ENCODE peak calls at places on chromosomes 5 and 9, in four cellular contexts. One of them, this sample, is unnamed. For H3K36me3, the result is how much of the 10 kb centered on the place peaks cover.

GRCh38 chr5:107285772-107286171 is 385.0 kb downstream of the EFNA5 start:
- DNase-seq in fibroblast of lung: no peak
- DNase-seq in psoas muscle: no peak
- DNase-seq in tibial artery: no peak
- DNase-seq in this sample: no peak

GRCh38 chr9:137030528-137030927 is 1.4 kb downstream of the FUT7 start:
- DNase-seq in fibroblast of lung: no peak
- DNase-seq in tibial artery: no peak
- DNase-seq in psoas muscle: no peak
- DNase-seq in this sample: no peak

GRCh38 chr5:148635321-148636083 is 18.8 kb downstream of the HTR4 start:
- DNase-seq in fibroblast of lung: no peak
- DNase-seq in tibial artery: no peak
- DNase-seq in psoas muscle: no peak
- DNase-seq in this sample: no peak

GRCh38 chr5:83919071-83920041 is 198.7 kb upstream of the HAPLN1 start:
- DNase-seq in fibroblast of lung: no peak
- DNase-seq in tibial artery: no peak
- DNase-seq in psoas muscle: no peak
- DNase-seq in this sample: no peak

GRCh38 chr5:124755565-124755964 is 9.1 kb upstream of the ZNF608 start:
- DNase-seq in fibroblast of lung: peak
- DNase-seq in psoas muscle: no peak
- DNase-seq in tibial artery: no peak
- DNase-seq in this sample: no peak

GRCh38 chr5:13566903-13567339 is 377.6 kb downstream of the DNAH5 start:
- DNase-seq in tibial artery: no peak
- DNase-seq in psoas muscle: no peak
- DNase-seq in fibroblast of lung: peak
- DNase-seq in this sample: no peak

GRCh38 chr5:1896602-1897376 is 14.1 kb upstream of the IRX4 start:
- DNase-seq in tibial artery: no peak
- DNase-seq in fibroblast of lung: no peak
- DNase-seq in psoas muscle: no peak
- DNase-seq in this sample: no peak

GRCh38 chr9:126915281-126915816 is 767 bp downstream of the RALGPS1 start:
- DNase-seq in fibroblast of lung: no peak
- DNase-seq in tibial artery: peak
- DNase-seq in psoas muscle: peak
- DNase-seq in this sample: peak

GRCh38 chr5:110478899-110479298 is 247.6 kb downstream of the TMEM232 start:
- DNase-seq in fibroblast of lung: peak
- DNase-seq in tibial artery: no peak
- DNase-seq in psoas muscle: no peak
- DNase-seq in this sample: no peak

GRCh38 chr9:124869986-124870560 is 8.1 kb downstream of the ARPC5L start:
- DNase-seq in tibial artery: no peak
- DNase-seq in psoas muscle: peak
- DNase-seq in fibroblast of lung: peak
- DNase-seq in this sample: peak

GRCh38 chr5:42491699-42492098 is 68.5 kb downstream of the GHR start:
- DNase-seq in tibial artery: no peak
- DNase-seq in psoas muscle: no peak
- DNase-seq in fibroblast of lung: no peak
- DNase-seq in this sample: no peak

GRCh38 chr5:167985373-167985772 is 306.1 kb upstream of the WWC1 start:
- DNase-seq in fibroblast of lung: no peak
- DNase-seq in tibial artery: no peak
- DNase-seq in psoas muscle: no peak
- DNase-seq in this sample: no peak

GRCh38 chr5:10199700-10200099 is 50.0 kb downstream of the ATPSCKMT start:
- DNase-seq in tibial artery: no peak
- DNase-seq in psoas muscle: no peak
- DNase-seq in fibroblast of lung: no peak
- DNase-seq in this sample: no peak

GRCh38 chr9:122158202-122158601 is 1.4 kb downstream of the NDUFA8 start:
- DNase-seq in fibroblast of lung: peak
- DNase-seq in psoas muscle: no peak
- DNase-seq in tibial artery: no peak
- DNase-seq in this sample: peak

DNA sequence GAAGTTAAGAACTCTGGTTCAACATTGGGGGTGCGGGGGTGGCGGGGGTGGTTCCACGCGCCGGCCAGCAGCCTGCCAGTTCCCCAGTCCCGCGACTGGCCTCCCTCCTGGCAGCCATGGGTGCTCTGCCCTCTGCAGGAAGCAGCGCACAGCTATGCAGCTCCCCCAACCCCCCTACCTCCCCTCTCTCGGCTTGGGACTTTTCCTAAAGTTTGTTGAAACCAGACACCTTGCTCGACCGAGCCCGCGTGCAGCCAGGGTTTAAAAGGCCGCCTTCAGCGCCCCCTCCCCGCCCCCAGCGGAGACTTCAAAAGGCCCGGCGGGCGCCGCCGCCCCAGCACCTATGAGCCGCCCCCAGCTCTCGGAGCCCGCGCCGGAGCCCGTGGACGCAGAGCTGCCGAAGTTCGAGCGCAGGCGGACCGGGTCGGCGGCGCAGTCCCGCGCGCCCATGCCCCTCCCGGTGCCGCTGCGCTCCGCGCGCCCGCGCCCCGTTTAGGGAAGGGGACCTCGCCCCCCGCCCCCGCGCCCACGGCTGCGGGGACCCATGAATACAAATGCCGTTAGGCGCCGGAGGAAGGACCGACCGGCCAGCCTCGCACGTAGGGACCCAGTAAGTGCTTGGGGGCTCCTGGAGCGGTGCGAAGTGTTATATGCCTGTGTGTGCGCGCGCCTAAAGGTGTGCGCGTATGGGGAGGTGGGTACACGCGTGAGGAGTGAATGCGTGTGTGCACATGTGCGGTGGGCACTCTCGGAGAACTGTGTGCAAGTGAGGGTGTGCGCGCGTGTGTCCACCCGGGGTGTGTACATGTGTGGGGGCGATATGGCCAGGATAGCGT is 1.4 kb upstream of the COL27A1 start:
- DNase-seq in psoas muscle: no peak
- DNase-seq in fibroblast of lung: no peak
- DNase-seq in tibial artery: no peak
- DNase-seq in this sample: no peak
- H3K4me3 ChIP-seq in psoas muscle: peak
- H3K4me3 ChIP-seq in fibroblast of lung: peak
- H3K4me3 ChIP-seq in tibial artery: peak
- H3K4me3 ChIP-seq in this sample: peak

GRCh38 chr9:129131300-129132145 is 20.3 kb downstream of the PTPA start:
- DNase-seq in psoas muscle: peak
- DNase-seq in tibial artery: peak
- DNase-seq in fibroblast of lung: peak
- DNase-seq in this sample: peak
- H3K36me3 ChIP-seq in psoas muscle: half or more
- H3K36me3 ChIP-seq in tibial artery: half or more
- H3K36me3 ChIP-seq in fibroblast of lung: under half
- H3K36me3 ChIP-seq in this sample: under half

GRCh38 chr9:116288658-116289057 is 135.1 kb downstream of the PAPPA start:
- DNase-seq in tibial artery: no peak
- DNase-seq in fibroblast of lung: peak
- DNase-seq in psoas muscle: no peak
- DNase-seq in this sample: no peak
- H3K4me3 ChIP-seq in tibial artery: no peak
- H3K4me3 ChIP-seq in fibroblast of lung: no peak
- H3K4me3 ChIP-seq in psoas muscle: no peak
- H3K4me3 ChIP-seq in this sample: no peak

GRCh38 chr5:37060030-37060429 is 183.5 kb downstream of the NIPBL start:
- DNase-seq in psoas muscle: no peak
- DNase-seq in fibroblast of lung: no peak
- DNase-seq in tibial artery: no peak
- DNase-seq in this sample: no peak

GRCh38 chr5:37063739-37064138 is 185.4 kb downstream of the CPLANE1 start:
- DNase-seq in fibroblast of lung: no peak
- DNase-seq in psoas muscle: no peak
- DNase-seq in tibial artery: no peak
- DNase-seq in this sample: no peak

DNA sequence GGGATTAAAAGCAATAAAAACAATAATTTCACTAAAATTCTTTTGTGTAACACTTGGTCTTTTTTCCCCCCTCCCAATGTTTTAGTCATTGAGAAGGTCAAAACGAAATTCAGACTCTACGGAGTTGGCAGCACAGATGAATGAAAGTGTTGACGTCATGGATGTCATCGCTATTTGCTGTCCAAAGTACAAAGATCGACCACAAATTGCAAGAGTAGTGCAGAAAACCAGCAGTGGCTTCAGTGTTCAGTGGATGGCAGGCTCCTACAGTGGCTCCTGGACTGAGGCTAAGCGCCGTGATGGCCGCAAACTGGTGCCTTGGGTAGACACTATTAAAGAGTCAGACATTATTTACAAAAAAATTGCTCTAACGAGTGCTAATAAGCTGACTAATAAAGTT is 184.7 kb downstream of the CPLANE1 start:
- DNase-seq in psoas muscle: no peak
- DNase-seq in fibroblast of lung: no peak
- DNase-seq in tibial artery: no peak
- DNase-seq in this sample: no peak
- H3K36me3 ChIP-seq in psoas muscle: half or more
- H3K36me3 ChIP-seq in fibroblast of lung: under half
- H3K36me3 ChIP-seq in tibial artery: half or more
- H3K36me3 ChIP-seq in this sample: under half

GRCh38 chr5:179259731-179260323 is 85.4 kb downstream of the ADAMTS2 start:
- DNase-seq in fibroblast of lung: no peak
- DNase-seq in tibial artery: peak
- DNase-seq in psoas muscle: no peak
- DNase-seq in this sample: no peak

GRCh38 chr5:179260324-179261070 is 84.8 kb downstream of the ADAMTS2 start:
- DNase-seq in psoas muscle: no peak
- DNase-seq in tibial artery: peak
- DNase-seq in fibroblast of lung: no peak
- DNase-seq in this sample: peak

GRCh38 chr5:179262126-179262920 is 82.9 kb downstream of the ADAMTS2 start:
- DNase-seq in tibial artery: peak
- DNase-seq in psoas muscle: peak
- DNase-seq in fibroblast of lung: no peak
- DNase-seq in this sample: no peak

GRCh38 chr5:179263391-179264052 is 81.7 kb downstream of the ADAMTS2 start:
- DNase-seq in fibroblast of lung: no peak
- DNase-seq in psoas muscle: peak
- DNase-seq in tibial artery: peak
- DNase-seq in this sample: no peak

GRCh38 chr5:179261301-179262125 is 83.7 kb downstream of the ADAMTS2 start:
- DNase-seq in tibial artery: peak
- DNase-seq in psoas muscle: no peak
- DNase-seq in fibroblast of lung: peak
- DNase-seq in this sample: no peak
- H3K4me3 ChIP-seq in tibial artery: no peak
- H3K4me3 ChIP-seq in psoas muscle: no peak
- H3K4me3 ChIP-seq in fibroblast of lung: no peak
- H3K4me3 ChIP-seq in this sample: no peak

DNA sequence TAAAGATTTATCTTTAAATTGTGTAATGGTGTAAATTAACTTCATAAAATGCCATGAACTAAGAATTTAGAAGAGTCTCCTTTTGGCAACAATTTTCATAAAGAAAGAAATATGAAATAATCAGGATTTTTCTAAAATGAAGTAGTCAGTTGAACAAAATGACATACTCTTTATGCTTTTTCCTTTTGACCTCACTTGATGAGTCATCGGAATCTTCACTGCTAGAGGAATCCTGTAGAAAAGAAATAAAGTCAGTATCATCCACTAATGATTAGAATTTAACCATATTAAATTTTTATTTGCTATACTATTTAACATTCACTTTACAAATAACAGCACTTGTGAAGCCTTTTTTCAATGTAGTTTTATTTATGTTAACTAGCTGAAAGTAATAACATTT is 26.1 kb downstream of the CHD1 start:
- DNase-seq in tibial artery: no peak
- DNase-seq in fibroblast of lung: peak
- DNase-seq in psoas muscle: no peak
- DNase-seq in this sample: no peak
- H3K36me3 ChIP-seq in tibial artery: under half
- H3K36me3 ChIP-seq in fibroblast of lung: under half
- H3K36me3 ChIP-seq in psoas muscle: half or more
- H3K36me3 ChIP-seq in this sample: under half